ENCODE peak calls at places on chromosomes 7 and 10, in six cellular contexts. S is fibroblast of lung, T is cardiac muscle cell, O is tibial nerve, X is left ventricle myocardium inferior, U is AG09309. F is an unnamed sample.

GRCh38 chr7:104982308-104982755 is 31.7 kb upstream of the KMT2E start:
- DNase-seq in S (no peak), T (peak; percentile 39), O (no peak), X (no peak), U (no peak), F (no peak)

GRCh38 chr7:156739596-156739995 is 99.0 kb downstream of the RNF32 start:
- DNase-seq in S (no peak), X (no peak), O (no peak), U (no peak), T (no peak), F (no peak)

GRCh38 chr7:87146740-87147386 is 5.4 kb upstream of the DMTF1 start:
- DNase-seq in X (no peak), O (no peak), T (no peak), U (no peak), S (no peak), F (no peak)

GRCh38 chr10:13152286-13152685 is 9.1 kb upstream of the MCM10 start:
- DNase-seq in T (no peak), U (no peak), O (no peak), S (no peak), X (no peak), F (no peak)

GRCh38 chr10:80462986-80463741 is 9.1 kb downstream of the TSPAN14 start:
- DNase-seq in S (peak; percentile 51), T (no peak), X (no peak), U (no peak), O (no peak), F (peak; percentile 60)

GRCh38 chr10:126185666-126186447 is 202.4 kb downstream of the ADAM12 start:
- DNase-seq in U (no peak), X (no peak), S (no peak), T (no peak), O (no peak), F (no peak)

GRCh38 chr7:151168022-151168786 is 710 bp upstream of the GBX1 start:
- DNase-seq in U (no peak), O (no peak), X (no peak), S (no peak), T (no peak), F (no peak)

GRCh38 chr10:62010366-62010765 is 108.9 kb downstream of the ARID5B start:
- DNase-seq in U (no peak), O (no peak), X (no peak), T (no peak), S (peak; percentile 47), F (no peak)

GRCh38 chr7:157336383-157337315 is at the start of gene DNAJB6:
- DNase-seq in O (peak; percentile 93), X (peak; percentile 94), T (peak; percentile 96), U (peak; percentile 61), S (peak; percentile 92), F (peak; percentile 94)

GRCh38 chr7:12316925-12317324 is 86.7 kb downstream of the VWDE start:
- DNase-seq in S (no peak), O (no peak), T (no peak), U (no peak), X (no peak), F (no peak)

GRCh38 chr7:85733163-85733915 is 546.5 kb upstream of the SEMA3D start:
- DNase-seq in U (no peak), T (peak; percentile 15), X (no peak), O (no peak), S (no peak), F (peak; percentile 13)

GRCh38 chr7:137965942-137966624 is 35.8 kb downstream of the CREB3L2 start:
- DNase-seq in X (no peak), U (no peak), O (no peak), T (no peak), S (no peak), F (no peak)

GRCh38 chr10:501596-501995 is 187.9 kb downstream of the DIP2C start:
- DNase-seq in X (no peak), U (no peak), S (peak; percentile 42), T (peak; percentile 38), O (no peak), F (no peak)

GRCh38 chr10:82925547-82925946 is 1050.6 kb downstream of the NRG3 start:
- DNase-seq in X (no peak), U (no peak), T (no peak), S (no peak), O (no peak), F (no peak)

GRCh38 chr7:81484266-81484665 is 285.6 kb downstream of the HGF start:
- DNase-seq in O (peak; percentile 24), T (peak; percentile 92), U (peak; percentile 90), S (peak; percentile 90), X (peak; percentile 37), F (peak; percentile 91)

GRCh38 chr10:118332948-118333710 is 9.0 kb downstream of the FAM204A start:
- DNase-seq in S (peak; percentile 25), X (no peak), O (no peak), T (peak; percentile 38), U (no peak), F (no peak)

GRCh38 chr10:52903397-52903938 is 130.9 kb upstream of the MBL2 start:
- DNase-seq in O (no peak), X (no peak), T (no peak), U (no peak), S (no peak), F (no peak)

GRCh38 chr7:129454249-129454551 is 20.0 kb downstream of the STRIP2 start:
- DNase-seq in T (no peak), X (no peak), U (no peak), S (no peak), O (no peak), F (no peak)

GRCh38 chr10:94214497-94214896 is 148.2 kb downstream of the NOC3L start:
- DNase-seq in S (no peak), T (no peak), U (no peak), X (no peak), O (no peak), F (no peak)

GRCh38 chr10:10942441-10942840 is 75.2 kb upstream of the CELF2 start:
- DNase-seq in U (no peak), X (no peak), O (no peak), S (no peak), T (no peak), F (no peak)

GRCh38 chr7:77413861-77414424 is 2.2 kb downstream of the GSAP start:
- DNase-seq in O (no peak), S (peak; percentile 74), U (no peak), X (no peak), T (peak; percentile 44), F (peak; percentile 46)

GRCh38 chr10:688621-689426 is 644 bp downstream of the DIP2C start:
- DNase-seq in T (peak; percentile 57), X (peak; percentile 42), U (no peak), S (peak; percentile 59), O (no peak), F (peak; percentile 45)

GRCh38 chr7:158976849-158977593 is 120.7 kb downstream of the DYNC2I1 start:
- DNase-seq in U (peak; percentile 23), S (peak; percentile 72), X (peak; percentile 82), T (peak; percentile 84), O (peak; percentile 81), F (peak; percentile 58)

GRCh38 chr7:54960517-54960916 is 58.3 kb upstream of the EGFR start:
- DNase-seq in X (no peak), U (no peak), S (peak; percentile 13), O (no peak), T (peak; percentile 20), F (peak; percentile 31)

GRCh38 chr10:19935106-19935505 is 118.9 kb downstream of the PLXDC2 start:
- DNase-seq in O (no peak), T (no peak), S (no peak), X (no peak), U (no peak), F (no peak)

GRCh38 chr10:46525177-46525823 is 31.2 kb downstream of the GPRIN2 start:
- DNase-seq in U (peak; percentile 60), X (no peak), S (peak; percentile 76), O (peak; percentile 4), T (peak; percentile 92), F (peak; percentile 71)

GRCh38 chr10:99926925-99927718 is 82.6 kb downstream of the DNMBP start:
- DNase-seq in S (peak; percentile 52), U (no peak), X (peak; percentile 66), T (peak; percentile 77), O (no peak), F (peak; percentile 67)

GRCh38 chr7:135341049-135341448 is 107.4 kb downstream of the STRA8 start:
- DNase-seq in X (no peak), T (no peak), U (no peak), O (no peak), S (no peak), F (no peak)

GRCh38 chr7:8436965-8437364 is 3.6 kb downstream of the NXPH1 start:
- DNase-seq in S (peak; percentile 2), O (no peak), T (peak; percentile 14), X (no peak), U (no peak), F (no peak)

GRCh38 chr7:8434290-8435002 is 1.0 kb downstream of the NXPH1 start:
- DNase-seq in X (no peak), O (no peak), U (no peak), S (no peak), T (no peak), F (no peak)

GRCh38 chr7:8433477-8434289 is at the start of gene NXPH1:
- DNase-seq in S (no peak), O (no peak), U (no peak), X (no peak), T (peak; percentile 4), F (no peak)

GRCh38 chr7:8435597-8436243 is 2.3 kb downstream of the NXPH1 start:
- DNase-seq in S (no peak), X (no peak), U (no peak), O (no peak), T (no peak), F (no peak)

GRCh38 chr7:8435120-8435519 is 1.7 kb downstream of the NXPH1 start:
- DNase-seq in O (no peak), U (no peak), X (no peak), S (no peak), T (no peak), F (no peak)
- H3K4me3 ChIP-seq in O (no peak overlapping the region), U (no peak overlapping the region), X (no peak overlapping the region), S (no peak overlapping the region), T (no peak overlapping the region), F (no peak overlapping the region)

GRCh38 chr10:8060010-8060703 is 5.7 kb downstream of the GATA3 start:
- DNase-seq in S (no peak), O (no peak), T (no peak), U (no peak), X (no peak), F (peak; percentile 59)
- H3K4me3 ChIP-seq in S (no peak overlapping the region), O (no peak overlapping the region), T (no peak overlapping the region), U (no peak overlapping the region), X (peak overlapping the region; percentile 29), F (no peak overlapping the region)

GRCh38 chr7:28865494-28866257 is 92.5 kb downstream of the TRIL start:
- DNase-seq in O (no peak), T (peak; percentile 9), X (no peak), U (peak; percentile 73), S (no peak), F (no peak)
- H3K4me3 ChIP-seq in O (no peak overlapping the region), T (no peak overlapping the region), X (no peak overlapping the region), U (no peak overlapping the region), S (no peak overlapping the region), F (no peak overlapping the region)

DNA sequence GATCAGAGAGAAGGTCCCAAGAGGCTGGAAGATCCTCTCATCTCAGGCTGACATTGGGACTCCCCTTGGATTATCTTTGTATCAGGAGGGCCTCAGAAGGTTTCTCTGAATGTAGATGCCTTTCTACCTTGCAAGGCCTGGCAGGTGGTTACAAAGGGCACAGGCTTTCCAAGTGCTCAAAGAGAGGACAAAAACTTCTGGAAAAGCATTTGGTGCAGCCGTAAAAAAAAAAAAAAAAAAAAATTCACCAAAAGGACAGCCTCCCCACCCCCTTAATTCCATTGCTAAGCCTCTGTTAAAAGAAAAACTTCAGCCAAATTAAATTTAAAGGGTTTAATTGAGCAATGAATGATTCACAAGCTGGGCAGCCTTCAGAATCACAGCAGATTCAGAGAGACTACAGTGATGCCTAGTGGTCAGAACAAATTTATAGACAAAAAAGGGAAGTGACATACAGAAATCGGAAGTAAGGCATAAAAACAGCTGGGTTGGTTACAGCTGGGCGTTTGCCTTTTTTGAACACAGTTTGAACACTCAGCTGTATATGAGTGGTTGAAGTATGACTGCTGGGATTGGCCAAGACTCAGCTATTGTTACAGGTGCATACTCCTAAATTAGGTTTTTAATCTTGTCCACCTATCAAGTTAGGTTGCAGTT is 42.5 kb upstream of the LRGUK start:
- DNase-seq in S (no peak), U (no peak), O (no peak), T (no peak), X (no peak), F (no peak)
- H3K4me3 ChIP-seq in S (no peak overlapping the region), U (no peak overlapping the region), O (no peak overlapping the region), T (no peak overlapping the region), X (no peak overlapping the region), F (no peak overlapping the region)

F was measured in astrocyte of the spinal cord.